ENCODE peak calls at places on chromosome 5, in nine cellular contexts. Y, F, T, B, W, V, L, K and A are unnamed samples.
A peak's percentile ranks its signal among the peaks of the same experiment; 100 is the strongest.

GRCh38 chr5:14501353-14502162 is 80.0 kb upstream of the OTULINL start:
- DNase-seq in W (no peak), Y (no peak), K (no peak), F (no peak), T (no peak), V (no peak), B (no peak), L (no peak), A (no peak)

GRCh38 chr5:134503088-134503936 is 22.2 kb upstream of the JADE2 start:
- DNase-seq in B (peak; percentile 73), Y (peak; percentile 13), V (peak; percentile 71), K (peak; percentile 64), F (peak; percentile 21), T (peak; percentile 83), L (no peak), W (peak; percentile 85), A (peak; percentile 67)

GRCh38 chr5:36156124-36156601 is 4.3 kb downstream of the SKP2 start:
- DNase-seq in F (no peak), V (no peak), Y (no peak), B (no peak), L (no peak), K (no peak), T (peak; percentile 40), W (no peak), A (no peak)

GRCh38 chr5:134226441-134227192 is 744 bp upstream of the PPP2CA start:
- DNase-seq in W (peak; percentile 67), K (no peak), F (no peak), L (peak; percentile 40), T (no peak), B (no peak), V (no peak), Y (peak; percentile 71), A (no peak)

GRCh38 chr5:111134080-111134479 is 41.9 kb downstream of the WDR36 start:
- DNase-seq in F (no peak), V (no peak), L (no peak), K (no peak), W (no peak), Y (no peak), B (no peak), T (no peak), A (no peak)

GRCh38 chr5:119275873-119276214 is 80.0 kb upstream of the TNFAIP8 start:
- DNase-seq in V (no peak), B (no peak), F (no peak), Y (no peak), W (peak; percentile 87), K (no peak), T (no peak), L (no peak), A (no peak)

GRCh38 chr5:71471193-71471592 is 15.7 kb downstream of the BDP1 start:
- DNase-seq in V (no peak), Y (no peak), B (no peak), W (no peak), T (no peak), F (no peak), L (no peak), K (no peak), A (no peak)

GRCh38 chr5:3194141-3194540 is 401.5 kb upstream of the IRX1 start:
- DNase-seq in B (no peak), V (no peak), T (no peak), Y (no peak), F (no peak), K (no peak), L (peak; percentile 20), W (no peak), A (no peak)

GRCh38 chr5:128259530-128260145 is 176.1 kb downstream of the SLC12A2 start:
- DNase-seq in K (no peak), B (no peak), F (no peak), V (no peak), W (no peak), L (no peak), Y (no peak), T (no peak), A (no peak)

GRCh38 chr5:135065306-135066265 is 31.6 kb upstream of the PITX1 start:
- DNase-seq in T (no peak), K (no peak), Y (no peak), W (no peak), V (no peak), L (no peak), F (no peak), B (peak; percentile 51), A (no peak)

GRCh38 chr5:14920121-14920520 is 48.5 kb upstream of the ANKH start:
- DNase-seq in L (no peak), F (no peak), V (no peak), Y (no peak), W (no peak), B (no peak), K (no peak), T (no peak), A (no peak)

GRCh38 chr5:107869459-107870115 is 198.8 kb upstream of the EFNA5 start:
- DNase-seq in K (no peak), W (no peak), B (no peak), V (no peak), T (peak; percentile 29), Y (no peak), L (no peak), F (no peak), A (no peak)

GRCh38 chr5:105503950-105504349 is 1941.4 kb upstream of the NUDT12 start:
- DNase-seq in W (no peak), L (no peak), K (no peak), B (no peak), V (no peak), Y (no peak), T (no peak), F (no peak), A (no peak)

GRCh38 chr5:62385816-62386400 is 17.8 kb downstream of the DIMT1 start:
- DNase-seq in K (no peak), T (no peak), V (no peak), Y (no peak), L (no peak), F (no peak), B (no peak), W (no peak), A (no peak)

GRCh38 chr5:59276886-59277514 is 616.5 kb downstream of the PDE4D start:
- DNase-seq in T (no peak), V (no peak), B (no peak), Y (no peak), L (no peak), K (no peak), F (no peak), W (no peak), A (no peak)

GRCh38 chr5:79787448-79787847 is 97.8 kb downstream of the CMYA5 start:
- DNase-seq in L (no peak), Y (no peak), V (no peak), B (no peak), K (no peak), F (no peak), T (no peak), W (no peak), A (no peak)

GRCh38 chr5:141973871-141974595 is 5.1 kb downstream of the RNF14 start:
- DNase-seq in L (no peak), W (no peak), B (no peak), F (no peak), K (no peak), V (no peak), Y (no peak), T (peak; percentile 49), A (no peak)

GRCh38 chr5:36575367-36575781 is 31.0 kb upstream of the SLC1A3 start:
- DNase-seq in K (no peak), L (no peak), W (no peak), B (no peak), T (no peak), Y (no peak), V (no peak), F (no peak), A (no peak)

GRCh38 chr5:139745800-139746690 is 49.6 kb upstream of the PSD2 start:
- DNase-seq in W (peak; percentile 54), Y (peak; percentile 36), T (peak; percentile 24), B (no peak), V (peak; percentile 19), F (peak; percentile 78), L (peak; percentile 83), K (peak; percentile 99), A (no peak)

GRCh38 chr5:175887463-175887862 is 16.1 kb downstream of the CPLX2 start:
- DNase-seq in B (no peak), W (no peak), Y (no peak), F (no peak), L (no peak), V (no peak), K (no peak), T (no peak), A (no peak)

GRCh38 chr5:116476903-116477537 is 97.6 kb downstream of the SEMA6A start:
- DNase-seq in W (no peak), Y (no peak), F (no peak), T (no peak), L (no peak), K (no peak), B (no peak), V (no peak), A (no peak)

GRCh38 chr5:4584982-4585381 is 555.1 kb upstream of the ADAMTS16 start:
- DNase-seq in W (no peak), V (no peak), K (no peak), F (no peak), T (peak; percentile 4), B (no peak), L (no peak), Y (no peak), A (no peak)

GRCh38 chr5:67976812-67977455 is 238.6 kb upstream of the PIK3R1 start:
- DNase-seq in W (no peak), T (no peak), K (no peak), V (no peak), L (no peak), F (no peak), Y (no peak), B (no peak), A (no peak)

GRCh38 chr5:161167001-161167765 is 315.2 kb upstream of the ATP10B start:
- DNase-seq in Y (no peak), K (no peak), V (no peak), F (no peak), T (no peak), W (no peak), B (no peak), L (no peak), A (no peak)

GRCh38 chr5:155554500-155554899 is 540.9 kb downstream of the KIF4B start:
- DNase-seq in W (no peak), L (no peak), Y (no peak), V (no peak), F (no peak), T (no peak), B (no peak), K (peak; percentile 24), A (no peak)

GRCh38 chr5:173953528-173954090 is 35.4 kb upstream of the C5orf47 start:
- DNase-seq in W (no peak), K (no peak), V (no peak), B (no peak), F (no peak), L (no peak), T (no peak), Y (no peak), A (no peak)

GRCh38 chr5:66174338-66174737 is 30.2 kb downstream of the SREK1 start:
- DNase-seq in W (peak; percentile 7), L (no peak), K (peak; percentile 28), V (no peak), F (no peak), T (no peak), B (no peak), Y (no peak), A (no peak)